ENCODE peak calls at places on chromosomes 13 and 19, in four cellular contexts. One of them, this sample, is unnamed.
A peak's percentile ranks its signal among the peaks of the same experiment; 100 is the strongest.

GRCh38 chr19:45922281-45922680 is 7.7 kb upstream of the NANOS2 start:
- DNase-seq in cardiac muscle cell: no peak
- DNase-seq in body of pancreas: no peak
- DNase-seq in uterus: no peak
- DNase-seq in this sample: no peak

GRCh38 chr19:9934132-9934950 is 2.0 kb downstream of the OLFM2 start:
- DNase-seq in cardiac muscle cell: peak; percentile 88
- DNase-seq in body of pancreas: peak; percentile 68
- DNase-seq in uterus: peak; percentile 87
- DNase-seq in this sample: peak; percentile 75

GRCh38 chr13:109700176-109700575 is 86.2 kb downstream of the IRS2 start:
- DNase-seq in cardiac muscle cell: peak; percentile 75
- DNase-seq in body of pancreas: peak; percentile 28
- DNase-seq in uterus: peak; percentile 39
- DNase-seq in this sample: peak; percentile 93

GRCh38 chr13:23608704-23609413 is 38.6 kb downstream of the TNFRSF19 start:
- DNase-seq in cardiac muscle cell: no peak
- DNase-seq in body of pancreas: peak; percentile 35
- DNase-seq in uterus: peak; percentile 62
- DNase-seq in this sample: peak; percentile 19

GRCh38 chr19:31639306-31639705 is 290.1 kb upstream of the TSHZ3 start:
- DNase-seq in cardiac muscle cell: no peak
- DNase-seq in body of pancreas: no peak
- DNase-seq in uterus: no peak
- DNase-seq in this sample: no peak

GRCh38 chr19:46431824-46432223 is 3.1 kb upstream of the PNMA8C start:
- DNase-seq in cardiac muscle cell: peak; percentile 35
- DNase-seq in body of pancreas: peak; percentile 34
- DNase-seq in uterus: no peak
- DNase-seq in this sample: no peak

GRCh38 chr13:31722684-31723083 is 16.6 kb upstream of the RXFP2 start:
- DNase-seq in cardiac muscle cell: no peak
- DNase-seq in body of pancreas: no peak
- DNase-seq in uterus: no peak
- DNase-seq in this sample: no peak

GRCh38 chr13:92826197-92826596 is 400.4 kb upstream of the GPC6 start:
- DNase-seq in cardiac muscle cell: no peak
- DNase-seq in body of pancreas: peak; percentile 38
- DNase-seq in uterus: no peak
- DNase-seq in this sample: no peak

GRCh38 chr13:44546164-44546563 is 30.0 kb downstream of the TSC22D1 start:
- DNase-seq in cardiac muscle cell: no peak
- DNase-seq in body of pancreas: no peak
- DNase-seq in uterus: no peak
- DNase-seq in this sample: no peak

GRCh38 chr13:49220856-49221614 is 897 bp downstream of the MLNR start:
- DNase-seq in cardiac muscle cell: no peak
- DNase-seq in body of pancreas: no peak
- DNase-seq in uterus: no peak
- DNase-seq in this sample: no peak

GRCh38 chr13:86986448-86986847 is 684.7 kb upstream of the SLITRK5 start:
- DNase-seq in cardiac muscle cell: no peak
- DNase-seq in body of pancreas: no peak
- DNase-seq in uterus: no peak
- DNase-seq in this sample: no peak

GRCh38 chr13:39874331-39875055 is 219.0 kb downstream of the COG6 start:
- DNase-seq in cardiac muscle cell: no peak
- DNase-seq in body of pancreas: no peak
- DNase-seq in uterus: no peak
- DNase-seq in this sample: no peak

GRCh38 chr19:51552996-51553725 is 17.9 kb upstream of the ZNF175 start:
- DNase-seq in cardiac muscle cell: peak; percentile 80
- DNase-seq in body of pancreas: peak; percentile 50
- DNase-seq in uterus: no peak
- DNase-seq in this sample: peak; percentile 74

GRCh38 chr13:31240921-31241320 is 41.1 kb downstream of the B3GLCT start:
- DNase-seq in cardiac muscle cell: no peak
- DNase-seq in body of pancreas: no peak
- DNase-seq in uterus: no peak
- DNase-seq in this sample: no peak

GRCh38 chr13:50141660-50142010 is 126.4 kb downstream of the KCNRG start:
- DNase-seq in cardiac muscle cell: no peak
- DNase-seq in body of pancreas: no peak
- DNase-seq in uterus: no peak
- DNase-seq in this sample: no peak

GRCh38 chr19:32662186-32662585 is 12.8 kb downstream of the ANKRD27 start:
- DNase-seq in cardiac muscle cell: no peak
- DNase-seq in body of pancreas: no peak
- DNase-seq in uterus: no peak
- DNase-seq in this sample: no peak

GRCh38 chr19:10907925-10908324 is 20.5 kb downstream of the YIPF2 start:
- DNase-seq in cardiac muscle cell: no peak
- DNase-seq in body of pancreas: no peak
- DNase-seq in uterus: no peak
- DNase-seq in this sample: no peak

GRCh38 chr13:77300176-77301141 is 26.4 kb downstream of the MYCBP2 start:
- DNase-seq in cardiac muscle cell: no peak
- DNase-seq in body of pancreas: no peak
- DNase-seq in uterus: no peak
- DNase-seq in this sample: no peak

GRCh38 chr13:67118277-67118676 is 111.9 kb downstream of the PCDH9 start:
- DNase-seq in cardiac muscle cell: no peak
- DNase-seq in body of pancreas: no peak
- DNase-seq in uterus: no peak
- DNase-seq in this sample: no peak

GRCh38 chr13:28474491-28475134 is 20.3 kb downstream of the FLT1 start:
- DNase-seq in cardiac muscle cell: no peak
- DNase-seq in body of pancreas: no peak
- DNase-seq in uterus: no peak
- DNase-seq in this sample: no peak

GRCh38 chr13:37561031-37561430 is 37.5 kb downstream of the POSTN start:
- DNase-seq in cardiac muscle cell: no peak
- DNase-seq in body of pancreas: no peak
- DNase-seq in uterus: no peak
- DNase-seq in this sample: no peak

GRCh38 chr19:23099966-23100365 is 16.9 kb upstream of the ZNF730 start:
- DNase-seq in cardiac muscle cell: no peak
- DNase-seq in body of pancreas: no peak
- DNase-seq in uterus: no peak
- DNase-seq in this sample: no peak

GRCh38 chr13:24213932-24214331 is 53.4 kb downstream of the SPATA13 start:
- DNase-seq in cardiac muscle cell: no peak
- DNase-seq in body of pancreas: no peak
- DNase-seq in uterus: no peak
- DNase-seq in this sample: no peak

GRCh38 chr13:26184791-26185250 is 37.3 kb downstream of the RNF6 start:
- DNase-seq in cardiac muscle cell: peak; percentile 72
- DNase-seq in body of pancreas: peak; percentile 77
- DNase-seq in uterus: peak; percentile 53
- DNase-seq in this sample: peak; percentile 78

GRCh38 chr13:113364371-113364932 is 522 bp upstream of the GRTP1 start:
- DNase-seq in cardiac muscle cell: peak; percentile 42
- DNase-seq in body of pancreas: no peak
- DNase-seq in uterus: peak; percentile 41
- DNase-seq in this sample: no peak

GRCh38 chr13:32314968-32315254 is 252 bp downstream of the ZAR1L start:
- DNase-seq in cardiac muscle cell: peak; percentile 19
- DNase-seq in body of pancreas: peak; percentile 24
- DNase-seq in uterus: peak; percentile 43
- DNase-seq in this sample: no peak

GRCh38 chr19:47377208-47377701 is 28.1 kb downstream of the DHX34 start:
- DNase-seq in cardiac muscle cell: no peak
- DNase-seq in body of pancreas: peak; percentile 72
- DNase-seq in uterus: no peak
- DNase-seq in this sample: no peak

GRCh38 chr19:3547301-3547731 is 8.3 kb downstream of the TEKTIP1 start:
- DNase-seq in cardiac muscle cell: no peak
- DNase-seq in body of pancreas: no peak
- DNase-seq in uterus: no peak
- DNase-seq in this sample: no peak

GRCh38 chr19:18000981-18001836 is 6.8 kb upstream of the ARRDC2 start:
- DNase-seq in cardiac muscle cell: peak; percentile 53
- DNase-seq in body of pancreas: peak; percentile 85
- DNase-seq in uterus: peak; percentile 85
- DNase-seq in this sample: peak; percentile 96

GRCh38 chr19:34481861-34482379 is 362 bp downstream of the WTIP start:
- DNase-seq in cardiac muscle cell: no peak
- DNase-seq in body of pancreas: no peak
- DNase-seq in uterus: no peak
- DNase-seq in this sample: no peak

GRCh38 chr19:31214997-31215396 is 134.2 kb downstream of the TSHZ3 start:
- DNase-seq in cardiac muscle cell: no peak
- DNase-seq in body of pancreas: no peak
- DNase-seq in uterus: no peak
- DNase-seq in this sample: no peak

GRCh38 chr13:91623151-91623550 is 224.7 kb downstream of the GPC5 start:
- DNase-seq in cardiac muscle cell: no peak
- DNase-seq in body of pancreas: no peak
- DNase-seq in uterus: no peak
- DNase-seq in this sample: no peak

GRCh38 chr13:96238241-96238640 is 148.3 kb downstream of the HS6ST3 start:
- DNase-seq in cardiac muscle cell: no peak
- DNase-seq in body of pancreas: no peak
- DNase-seq in uterus: no peak
- DNase-seq in this sample: no peak

GRCh38 chr13:73340069-73340468 is 281.3 kb downstream of the KLF5 start:
- DNase-seq in cardiac muscle cell: no peak
- DNase-seq in body of pancreas: no peak
- DNase-seq in uterus: no peak
- DNase-seq in this sample: no peak

GRCh38 chr19:41546386-41546789 is 29.6 kb upstream of the CEACAM21 start:
- DNase-seq in cardiac muscle cell: no peak
- DNase-seq in body of pancreas: no peak
- DNase-seq in uterus: no peak
- DNase-seq in this sample: peak; percentile 42

GRCh38 chr13:52455677-52456041 is 381 bp downstream of the CKAP2 start:
- DNase-seq in cardiac muscle cell: peak; percentile 92
- DNase-seq in body of pancreas: peak; percentile 69
- DNase-seq in uterus: peak; percentile 50
- DNase-seq in this sample: peak; percentile 83

GRCh38 chr13:66264976-66265375 is 965.2 kb downstream of the PCDH9 start:
- DNase-seq in cardiac muscle cell: no peak
- DNase-seq in body of pancreas: no peak
- DNase-seq in uterus: no peak
- DNase-seq in this sample: no peak

GRCh38 chr13:27295096-27295495 is 24.5 kb downstream of the RASL11A start:
- DNase-seq in cardiac muscle cell: no peak
- DNase-seq in body of pancreas: no peak
- DNase-seq in uterus: no peak
- DNase-seq in this sample: no peak

GRCh38 chr19:15235796-15236195 is 3.5 kb upstream of the EPHX3 start:
- DNase-seq in cardiac muscle cell: no peak
- DNase-seq in body of pancreas: no peak
- DNase-seq in uterus: no peak
- DNase-seq in this sample: no peak
- H3K36me3 ChIP-seq in cardiac muscle cell: peaks cover 31% of the 10 kb centered on the region
- H3K36me3 ChIP-seq in body of pancreas: peaks cover 20% of the 10 kb centered on the region
- H3K36me3 ChIP-seq in uterus: no peaks in the 10 kb centered on the region
- H3K36me3 ChIP-seq in this sample: no peaks in the 10 kb centered on the region

GRCh38 chr13:99315186-99315585 is 8.0 kb upstream of the GPR183 start:
- DNase-seq in cardiac muscle cell: no peak
- DNase-seq in body of pancreas: no peak
- DNase-seq in uterus: no peak
- DNase-seq in this sample: no peak
- TF ChIP-seq CTCF in cardiac muscle cell: no peak
- TF ChIP-seq CTCF in body of pancreas: no peak
- TF ChIP-seq CTCF in uterus: no peak
- TF ChIP-seq CTCF in this sample: no peak

GRCh38 chr19:43634877-43635560 is 4.6 kb downstream of the CADM4 start:
- DNase-seq in cardiac muscle cell: peak; percentile 45
- DNase-seq in body of pancreas: no peak
- DNase-seq in uterus: no peak
- DNase-seq in this sample: no peak
- H3K4me3 ChIP-seq in cardiac muscle cell: peak overlapping the region; percentile 9
- H3K4me3 ChIP-seq in body of pancreas: no peak overlapping the region
- H3K4me3 ChIP-seq in uterus: peak overlapping the region; percentile 12
- H3K4me3 ChIP-seq in this sample: no peak overlapping the region

GRCh38 chr19:6272411-6272791 is 7.4 kb downstream of the MLLT1 start:
- DNase-seq in cardiac muscle cell: peak; percentile 77
- DNase-seq in body of pancreas: no peak
- DNase-seq in uterus: no peak
- DNase-seq in this sample: no peak

GRCh38 chr19:6271721-6272410 is 7.9 kb downstream of the MLLT1 start:
- DNase-seq in cardiac muscle cell: peak; percentile 71
- DNase-seq in body of pancreas: peak; percentile 81
- DNase-seq in uterus: peak; percentile 91
- DNase-seq in this sample: peak; percentile 72

GRCh38 chr19:6274756-6275155 is 5.0 kb downstream of the MLLT1 start:
- DNase-seq in cardiac muscle cell: no peak
- DNase-seq in body of pancreas: no peak
- DNase-seq in uterus: no peak
- DNase-seq in this sample: no peak

GRCh38 chr19:6273701-6274601 is 5.8 kb downstream of the MLLT1 start:
- DNase-seq in cardiac muscle cell: no peak
- DNase-seq in body of pancreas: peak; percentile 88
- DNase-seq in uterus: peak; percentile 82
- DNase-seq in this sample: peak; percentile 52

DNA sequence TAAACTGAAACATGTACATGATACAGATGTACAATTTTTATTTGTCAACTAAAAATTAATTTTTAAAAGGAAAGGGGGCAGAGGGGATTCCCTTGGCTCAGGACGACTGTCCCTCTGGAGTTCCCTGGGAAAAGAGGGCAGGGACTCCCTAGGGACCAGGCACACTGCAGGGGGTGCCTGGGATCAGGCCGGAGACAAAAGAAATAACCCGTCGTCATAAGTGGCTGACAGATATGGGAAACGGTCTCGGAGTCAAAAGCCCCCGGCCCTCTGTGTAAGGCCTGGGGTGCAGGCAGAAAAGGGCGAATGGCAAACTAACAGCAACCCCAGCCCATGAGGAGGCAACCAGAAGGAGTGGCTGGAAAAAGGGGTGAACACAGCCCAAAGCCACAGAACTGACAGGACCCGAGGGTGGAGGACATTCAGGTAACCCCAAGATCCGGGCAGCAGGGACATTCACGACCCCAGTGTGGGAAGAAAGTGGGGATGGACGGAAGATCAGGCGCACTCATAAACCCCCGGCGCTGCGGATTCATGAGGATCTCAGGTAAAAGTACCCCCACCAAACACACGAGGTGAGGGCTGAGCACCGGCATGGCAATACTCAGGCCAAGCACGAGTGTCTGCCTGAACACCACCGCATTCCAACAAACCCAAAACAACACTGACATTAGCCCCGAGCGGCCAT is 6.7 kb downstream of the MLLT1 start:
- DNase-seq in cardiac muscle cell: no peak
- DNase-seq in body of pancreas: no peak
- DNase-seq in uterus: no peak
- DNase-seq in this sample: no peak
- H3K36me3 ChIP-seq in cardiac muscle cell: peaks cover 4% of the 10 kb centered on the region
- H3K36me3 ChIP-seq in body of pancreas: no peaks in the 10 kb centered on the region
- H3K36me3 ChIP-seq in uterus: no peaks in the 10 kb centered on the region
- H3K36me3 ChIP-seq in this sample: no peaks in the 10 kb centered on the region